ENCODE peak calls at places on chromosomes 3 and 15, in four cellular contexts. One of them, this sample, is unnamed. For H3K27me3, the result is how much of the 10 kb centered on the place peaks cover.

GRCh38 chr15:67838789-67839332 is 984 bp downstream of the RNU6-1 start:
- DNase-seq in PC-3: peak
- DNase-seq in fibroblast of lung: peak
- DNase-seq in cardiac muscle cell: peak
- DNase-seq in this sample: no peak

GRCh38 chr3:195030791-195031321 is 240.1 kb downstream of the XXYLT1 start:
- DNase-seq in PC-3: peak
- DNase-seq in cardiac muscle cell: peak
- DNase-seq in fibroblast of lung: peak
- DNase-seq in this sample: peak

GRCh38 chr15:73873889-73874511 is 636 bp downstream of the TBC1D21 start:
- DNase-seq in fibroblast of lung: peak
- DNase-seq in cardiac muscle cell: peak
- DNase-seq in PC-3: peak
- DNase-seq in this sample: peak

GRCh38 chr3:100316656-100317069 is 17.9 kb upstream of the NIT2 start:
- DNase-seq in fibroblast of lung: peak
- DNase-seq in PC-3: peak
- DNase-seq in cardiac muscle cell: peak
- DNase-seq in this sample: peak

GRCh38 chr15:89332446-89332845 is 2.2 kb downstream of the POLG start:
- DNase-seq in PC-3: peak
- DNase-seq in cardiac muscle cell: peak
- DNase-seq in fibroblast of lung: peak
- DNase-seq in this sample: peak

GRCh38 chr15:95620934-95621579 is 709.4 kb upstream of the NR2F2 start:
- DNase-seq in cardiac muscle cell: peak
- DNase-seq in PC-3: no peak
- DNase-seq in fibroblast of lung: peak
- DNase-seq in this sample: no peak

GRCh38 chr3:28623106-28623505 is 274.5 kb upstream of the AZI2 start:
- DNase-seq in cardiac muscle cell: no peak
- DNase-seq in fibroblast of lung: peak
- DNase-seq in PC-3: no peak
- DNase-seq in this sample: no peak

GRCh38 chr15:83205725-83206324 is 1.8 kb downstream of the HDGFL3 start:
- DNase-seq in fibroblast of lung: peak
- DNase-seq in cardiac muscle cell: peak
- DNase-seq in PC-3: peak
- DNase-seq in this sample: peak

GRCh38 chr3:32614956-32615355 is 44.3 kb upstream of the DYNC1LI1 start:
- DNase-seq in cardiac muscle cell: peak
- DNase-seq in PC-3: peak
- DNase-seq in fibroblast of lung: peak
- DNase-seq in this sample: peak

GRCh38 chr3:105108823-105109222 is 257.9 kb upstream of the ALCAM start:
- DNase-seq in cardiac muscle cell: no peak
- DNase-seq in PC-3: peak
- DNase-seq in fibroblast of lung: peak
- DNase-seq in this sample: no peak

GRCh38 chr3:31943041-31943440 is 38.0 kb downstream of the OSBPL10 start:
- DNase-seq in PC-3: no peak
- DNase-seq in cardiac muscle cell: no peak
- DNase-seq in fibroblast of lung: no peak
- DNase-seq in this sample: no peak

GRCh38 chr15:79399591-79399990 is 32.5 kb upstream of the MINAR1 start:
- DNase-seq in fibroblast of lung: no peak
- DNase-seq in cardiac muscle cell: no peak
- DNase-seq in PC-3: no peak
- DNase-seq in this sample: no peak
- H3K4me3 ChIP-seq in fibroblast of lung: no peak
- H3K4me3 ChIP-seq in cardiac muscle cell: no peak
- H3K4me3 ChIP-seq in PC-3: no peak
- H3K4me3 ChIP-seq in this sample: no peak

GRCh38 chr3:23071306-23071705 is 131.8 kb upstream of the UBE2E2 start:
- DNase-seq in cardiac muscle cell: no peak
- DNase-seq in fibroblast of lung: no peak
- DNase-seq in PC-3: no peak
- DNase-seq in this sample: no peak
- H3K27me3 ChIP-seq in cardiac muscle cell: under half
- H3K27me3 ChIP-seq in fibroblast of lung: under half
- H3K27me3 ChIP-seq in PC-3: under half
- H3K27me3 ChIP-seq in this sample: under half

GRCh38 chr3:118754614-118755013 is 280.0 kb downstream of the IGSF11 start:
- DNase-seq in fibroblast of lung: no peak
- DNase-seq in cardiac muscle cell: no peak
- DNase-seq in PC-3: no peak
- DNase-seq in this sample: no peak
- H3K27ac ChIP-seq in fibroblast of lung: no peak
- H3K27ac ChIP-seq in cardiac muscle cell: no peak
- H3K27ac ChIP-seq in PC-3: no peak
- H3K27ac ChIP-seq in this sample: no peak

DNA sequence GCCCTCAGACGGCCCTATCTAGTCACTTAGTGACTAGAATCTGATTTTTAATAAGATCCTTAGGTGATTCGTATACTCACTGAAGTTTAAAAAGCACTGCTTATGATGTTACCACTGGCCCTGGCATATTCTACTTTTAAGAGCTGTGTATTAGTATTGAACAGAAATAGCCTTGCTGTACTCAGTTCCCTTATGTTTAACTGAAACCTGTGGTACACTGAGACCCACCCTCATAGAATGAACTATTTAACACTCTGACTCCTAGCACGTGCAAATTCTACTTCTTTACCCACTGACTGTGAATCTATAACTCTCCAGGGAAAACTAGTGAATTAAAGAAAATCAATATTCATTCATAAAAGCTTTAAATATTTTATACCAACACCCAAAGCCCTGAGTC is 108.9 kb downstream of the CCNL1 start:
- DNase-seq in cardiac muscle cell: no peak
- DNase-seq in PC-3: no peak
- DNase-seq in fibroblast of lung: no peak
- DNase-seq in this sample: no peak
- H3K4me3 ChIP-seq in cardiac muscle cell: no peak
- H3K4me3 ChIP-seq in PC-3: no peak
- H3K4me3 ChIP-seq in fibroblast of lung: no peak
- H3K4me3 ChIP-seq in this sample: no peak

DNA sequence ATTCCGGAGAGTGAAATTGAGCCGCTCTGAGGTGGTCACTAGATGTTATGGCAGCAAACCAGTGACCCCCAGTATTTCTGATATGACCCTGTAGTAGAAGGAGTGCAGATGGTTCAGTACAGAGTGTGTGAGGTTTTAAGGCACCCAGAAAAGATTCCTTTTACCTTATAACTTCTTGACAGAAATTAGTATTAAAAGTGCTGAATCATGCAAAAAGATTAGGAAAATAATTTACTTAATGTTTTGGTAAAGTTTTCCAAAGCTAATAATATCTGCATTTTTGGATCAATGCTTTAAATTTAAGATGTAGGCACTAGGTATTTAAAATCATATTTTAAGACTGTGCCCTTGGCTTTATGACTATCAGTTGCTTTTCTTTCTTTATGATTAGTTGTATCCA is 241.8 kb upstream of the TOPAZ1 start:
- DNase-seq in fibroblast of lung: no peak
- DNase-seq in cardiac muscle cell: no peak
- DNase-seq in PC-3: no peak
- DNase-seq in this sample: no peak
- H3K27me3 ChIP-seq in fibroblast of lung: under half
- H3K27me3 ChIP-seq in cardiac muscle cell: half or more
- H3K27me3 ChIP-seq in PC-3: under half
- H3K27me3 ChIP-seq in this sample: under half

DNA sequence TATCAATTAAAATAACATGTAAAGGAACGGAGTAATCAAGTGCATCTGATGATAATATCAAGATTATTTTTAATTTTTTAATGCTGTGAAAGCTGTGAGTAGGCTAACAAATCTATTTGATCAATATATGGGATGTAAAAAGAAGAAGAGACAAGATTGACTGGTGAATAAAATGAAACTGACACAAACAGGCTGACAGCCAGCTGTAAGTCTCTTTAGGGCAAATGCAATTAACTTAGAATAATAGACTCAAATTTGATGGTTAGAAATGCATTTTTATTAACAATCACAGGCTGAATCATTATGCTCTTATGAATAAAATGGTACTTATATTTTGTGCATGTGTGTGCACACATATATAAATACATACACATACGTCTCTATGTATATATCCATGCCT is 68.0 kb downstream of the MDFIC2 start:
- DNase-seq in fibroblast of lung: no peak
- DNase-seq in PC-3: no peak
- DNase-seq in cardiac muscle cell: no peak
- DNase-seq in this sample: no peak
- H3K27ac ChIP-seq in fibroblast of lung: no peak
- H3K27ac ChIP-seq in PC-3: no peak
- H3K27ac ChIP-seq in cardiac muscle cell: no peak
- H3K27ac ChIP-seq in this sample: no peak

GRCh38 chr3:90221900-90222299 is 1114.5 kb downstream of the EPHA3 start:
- DNase-seq in PC-3: no peak
- DNase-seq in fibroblast of lung: no peak
- DNase-seq in cardiac muscle cell: no peak
- DNase-seq in this sample: no peak
- H3K4me3 ChIP-seq in PC-3: no peak
- H3K4me3 ChIP-seq in fibroblast of lung: no peak
- H3K4me3 ChIP-seq in cardiac muscle cell: no peak
- H3K4me3 ChIP-seq in this sample: no peak

DNA sequence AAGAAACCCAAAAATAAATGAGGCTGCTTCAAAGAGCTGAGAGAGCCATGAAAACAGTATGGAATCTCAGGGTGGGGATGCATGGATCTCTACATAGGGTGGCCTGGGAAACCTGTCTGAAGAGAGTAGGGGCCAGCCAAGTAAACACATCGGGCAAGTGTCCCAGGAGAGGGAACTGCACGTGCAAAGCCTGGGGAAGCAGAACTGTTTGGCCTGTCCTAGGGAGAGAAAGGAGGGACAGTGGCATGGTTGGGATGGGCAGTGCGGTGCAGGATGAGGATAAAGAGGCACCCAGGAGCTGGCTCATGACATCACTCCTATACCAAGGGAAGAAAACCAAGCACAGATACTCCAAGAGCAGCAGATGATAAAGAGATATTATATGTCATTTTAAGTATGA is 269.0 kb upstream of the ST8SIA2 start:
- DNase-seq in PC-3: no peak
- DNase-seq in cardiac muscle cell: no peak
- DNase-seq in fibroblast of lung: no peak
- DNase-seq in this sample: no peak
- H3K27me3 ChIP-seq in PC-3: under half
- H3K27me3 ChIP-seq in cardiac muscle cell: under half
- H3K27me3 ChIP-seq in fibroblast of lung: under half
- H3K27me3 ChIP-seq in this sample: under half

GRCh38 chr3:119318871-119319270 is 24.7 kb downstream of the ARHGAP31 start:
- DNase-seq in fibroblast of lung: peak
- DNase-seq in cardiac muscle cell: peak
- DNase-seq in PC-3: no peak
- DNase-seq in this sample: no peak

GRCh38 chr3:119313461-119313860 is 19.3 kb downstream of the ARHGAP31 start:
- DNase-seq in fibroblast of lung: no peak
- DNase-seq in PC-3: no peak
- DNase-seq in cardiac muscle cell: no peak
- DNase-seq in this sample: no peak

GRCh38 chr3:119314821-119315220 is 20.6 kb downstream of the ARHGAP31 start:
- DNase-seq in fibroblast of lung: no peak
- DNase-seq in PC-3: no peak
- DNase-seq in cardiac muscle cell: no peak
- DNase-seq in this sample: no peak

GRCh38 chr3:119316313-119316670 is 22.1 kb downstream of the ARHGAP31 start:
- DNase-seq in fibroblast of lung: no peak
- DNase-seq in PC-3: no peak
- DNase-seq in cardiac muscle cell: no peak
- DNase-seq in this sample: no peak

DNA sequence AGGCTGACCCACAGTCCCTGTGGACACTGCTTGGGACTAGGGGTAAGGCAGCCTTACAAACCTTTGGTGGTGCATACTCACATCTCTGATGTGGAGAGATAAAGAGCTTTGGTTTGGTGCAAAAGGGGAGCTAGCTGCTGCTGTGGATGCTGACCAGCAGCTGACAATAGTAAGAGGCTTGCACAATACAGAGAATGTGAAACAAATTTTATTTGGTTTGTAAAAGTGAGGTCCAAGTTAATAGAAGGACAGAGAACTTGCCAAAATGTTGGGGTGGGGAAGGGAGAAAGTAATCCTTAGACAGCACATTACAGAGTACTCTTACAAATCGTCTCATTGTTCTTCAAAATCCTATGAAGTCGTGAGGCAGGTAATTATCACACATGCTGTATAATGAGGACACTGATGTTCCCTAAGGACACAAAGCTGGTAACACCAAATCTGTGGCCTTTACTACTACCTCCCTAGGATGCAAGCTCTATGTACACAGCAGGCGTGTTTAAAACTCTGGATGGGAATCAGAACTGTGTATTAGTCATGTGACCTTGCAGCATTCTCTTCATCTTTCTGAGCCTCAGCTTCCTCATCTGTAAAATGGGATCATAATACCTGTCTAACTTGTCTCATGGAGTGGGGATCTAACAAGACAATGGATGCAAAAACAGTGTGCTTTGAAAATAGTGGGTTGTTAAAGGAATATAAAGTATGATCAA is 21.6 kb downstream of the ARHGAP31 start:
- DNase-seq in cardiac muscle cell: peak
- DNase-seq in fibroblast of lung: no peak
- DNase-seq in PC-3: no peak
- DNase-seq in this sample: no peak
- H3K27ac ChIP-seq in cardiac muscle cell: peak
- H3K27ac ChIP-seq in fibroblast of lung: no peak
- H3K27ac ChIP-seq in PC-3: no peak
- H3K27ac ChIP-seq in this sample: no peak

This sample was measured in brain microvascular endothelial cell.